ENCODE peak calls at places on chromosomes 16 and 17, in ten cellular contexts. One of them, this sample, is unnamed.
A peak's percentile ranks its signal among the peaks of the same experiment; 100 is the strongest.

GRCh38 chr16:31090540-31090939 is 1.8 kb upstream of the PRSS53 start:
- DNase-seq in caudate nucleus: no peak
- DNase-seq in mammary epithelial cell: no peak
- DNase-seq in AG04450: no peak
- DNase-seq in CD4-positive, alpha-beta memory T cell: no peak
- DNase-seq in iPS DF 6.9: no peak
- DNase-seq in ascending aorta: no peak
- DNase-seq in Panc1: no peak
- DNase-seq in RWPE1: no peak
- DNase-seq in upper lobe of right lung: no peak
- DNase-seq in this sample: no peak

GRCh38 chr16:57106767-57107166 is 14.4 kb downstream of the CPNE2 start:
- DNase-seq in ascending aorta: no peak
- DNase-seq in mammary epithelial cell: no peak
- DNase-seq in Panc1: no peak
- DNase-seq in caudate nucleus: no peak
- DNase-seq in upper lobe of right lung: no peak
- DNase-seq in AG04450: no peak
- DNase-seq in iPS DF 6.9: no peak
- DNase-seq in CD4-positive, alpha-beta memory T cell: no peak
- DNase-seq in RWPE1: no peak
- DNase-seq in this sample: no peak

GRCh38 chr17:21549107-21549687 is 143.1 kb upstream of the KCNJ18 start:
- DNase-seq in Panc1: no peak
- DNase-seq in CD4-positive, alpha-beta memory T cell: no peak
- DNase-seq in caudate nucleus: no peak
- DNase-seq in RWPE1: no peak
- DNase-seq in mammary epithelial cell: peak; percentile 61
- DNase-seq in AG04450: no peak
- DNase-seq in iPS DF 6.9: no peak
- DNase-seq in ascending aorta: no peak
- DNase-seq in upper lobe of right lung: no peak
- DNase-seq in this sample: no peak

GRCh38 chr17:38590988-38591758 is 14.6 kb downstream of the SRCIN1 start:
- DNase-seq in upper lobe of right lung: peak; percentile 75
- DNase-seq in iPS DF 6.9: no peak
- DNase-seq in Panc1: no peak
- DNase-seq in caudate nucleus: no peak
- DNase-seq in CD4-positive, alpha-beta memory T cell: no peak
- DNase-seq in mammary epithelial cell: peak; percentile 39
- DNase-seq in AG04450: no peak
- DNase-seq in RWPE1: no peak
- DNase-seq in ascending aorta: no peak
- DNase-seq in this sample: no peak

GRCh38 chr17:75241143-75241430 is 20.3 kb downstream of the GGA3 start:
- DNase-seq in iPS DF 6.9: no peak
- DNase-seq in caudate nucleus: no peak
- DNase-seq in CD4-positive, alpha-beta memory T cell: no peak
- DNase-seq in RWPE1: no peak
- DNase-seq in mammary epithelial cell: no peak
- DNase-seq in AG04450: no peak
- DNase-seq in ascending aorta: no peak
- DNase-seq in upper lobe of right lung: no peak
- DNase-seq in Panc1: no peak
- DNase-seq in this sample: no peak

GRCh38 chr17:82065638-82066303 is at the start of gene DUS1L:
- DNase-seq in ascending aorta: peak; percentile 77
- DNase-seq in upper lobe of right lung: peak; percentile 87
- DNase-seq in mammary epithelial cell: peak; percentile 45
- DNase-seq in caudate nucleus: no peak
- DNase-seq in Panc1: no peak
- DNase-seq in RWPE1: peak; percentile 69
- DNase-seq in CD4-positive, alpha-beta memory T cell: peak; percentile 70
- DNase-seq in iPS DF 6.9: no peak
- DNase-seq in AG04450: no peak
- DNase-seq in this sample: no peak

GRCh38 chr17:1366234-1366633 is 33.8 kb downstream of the YWHAE start:
- DNase-seq in CD4-positive, alpha-beta memory T cell: no peak
- DNase-seq in iPS DF 6.9: no peak
- DNase-seq in RWPE1: no peak
- DNase-seq in mammary epithelial cell: no peak
- DNase-seq in caudate nucleus: no peak
- DNase-seq in Panc1: no peak
- DNase-seq in ascending aorta: no peak
- DNase-seq in upper lobe of right lung: no peak
- DNase-seq in AG04450: no peak
- DNase-seq in this sample: no peak

GRCh38 chr17:57294629-57295501 is 38.5 kb downstream of the MSI2 start:
- DNase-seq in ascending aorta: no peak
- DNase-seq in iPS DF 6.9: no peak
- DNase-seq in mammary epithelial cell: peak; percentile 16
- DNase-seq in Panc1: no peak
- DNase-seq in AG04450: no peak
- DNase-seq in RWPE1: no peak
- DNase-seq in CD4-positive, alpha-beta memory T cell: no peak
- DNase-seq in upper lobe of right lung: no peak
- DNase-seq in caudate nucleus: no peak
- DNase-seq in this sample: no peak

GRCh38 chr16:68247400-68247799 is 2.2 kb downstream of the PLA2G15 start:
- DNase-seq in iPS DF 6.9: no peak
- DNase-seq in RWPE1: no peak
- DNase-seq in Panc1: no peak
- DNase-seq in AG04450: no peak
- DNase-seq in caudate nucleus: no peak
- DNase-seq in ascending aorta: no peak
- DNase-seq in mammary epithelial cell: no peak
- DNase-seq in upper lobe of right lung: no peak
- DNase-seq in CD4-positive, alpha-beta memory T cell: no peak
- DNase-seq in this sample: no peak

GRCh38 chr17:15782809-15783208 is 50.7 kb downstream of the TBC1D26 start:
- DNase-seq in mammary epithelial cell: no peak
- DNase-seq in Panc1: no peak
- DNase-seq in CD4-positive, alpha-beta memory T cell: no peak
- DNase-seq in caudate nucleus: no peak
- DNase-seq in RWPE1: no peak
- DNase-seq in upper lobe of right lung: peak; percentile 84
- DNase-seq in ascending aorta: no peak
- DNase-seq in AG04450: no peak
- DNase-seq in iPS DF 6.9: no peak
- DNase-seq in this sample: no peak

GRCh38 chr16:1788708-1789100 is 4.8 kb downstream of the IGFALS start:
- DNase-seq in upper lobe of right lung: peak; percentile 57
- DNase-seq in AG04450: no peak
- DNase-seq in RWPE1: no peak
- DNase-seq in ascending aorta: peak; percentile 60
- DNase-seq in caudate nucleus: no peak
- DNase-seq in Panc1: no peak
- DNase-seq in CD4-positive, alpha-beta memory T cell: no peak
- DNase-seq in mammary epithelial cell: no peak
- DNase-seq in iPS DF 6.9: no peak
- DNase-seq in this sample: no peak

GRCh38 chr17:31778538-31778937 is 80.5 kb downstream of the COPRS start:
- DNase-seq in upper lobe of right lung: no peak
- DNase-seq in iPS DF 6.9: no peak
- DNase-seq in AG04450: no peak
- DNase-seq in CD4-positive, alpha-beta memory T cell: no peak
- DNase-seq in caudate nucleus: no peak
- DNase-seq in mammary epithelial cell: no peak
- DNase-seq in ascending aorta: no peak
- DNase-seq in Panc1: no peak
- DNase-seq in RWPE1: no peak
- DNase-seq in this sample: no peak

GRCh38 chr16:54026456-54026855 is 260.1 kb downstream of the IRX3 start:
- DNase-seq in upper lobe of right lung: no peak
- DNase-seq in RWPE1: no peak
- DNase-seq in Panc1: no peak
- DNase-seq in ascending aorta: no peak
- DNase-seq in mammary epithelial cell: no peak
- DNase-seq in iPS DF 6.9: no peak
- DNase-seq in AG04450: no peak
- DNase-seq in caudate nucleus: no peak
- DNase-seq in CD4-positive, alpha-beta memory T cell: no peak
- DNase-seq in this sample: no peak

GRCh38 chr16:6967796-6968195 is 364.8 kb upstream of the RBFOX1 start:
- DNase-seq in ascending aorta: no peak
- DNase-seq in RWPE1: no peak
- DNase-seq in caudate nucleus: no peak
- DNase-seq in CD4-positive, alpha-beta memory T cell: no peak
- DNase-seq in AG04450: no peak
- DNase-seq in mammary epithelial cell: no peak
- DNase-seq in upper lobe of right lung: no peak
- DNase-seq in Panc1: no peak
- DNase-seq in iPS DF 6.9: no peak
- DNase-seq in this sample: no peak

GRCh38 chr17:77644981-77645380 is 313.5 kb upstream of the TNRC6C start:
- DNase-seq in Panc1: no peak
- DNase-seq in RWPE1: no peak
- DNase-seq in upper lobe of right lung: peak; percentile 53
- DNase-seq in ascending aorta: peak; percentile 38
- DNase-seq in CD4-positive, alpha-beta memory T cell: peak; percentile 54
- DNase-seq in mammary epithelial cell: no peak
- DNase-seq in AG04450: no peak
- DNase-seq in iPS DF 6.9: no peak
- DNase-seq in caudate nucleus: no peak
- DNase-seq in this sample: no peak

GRCh38 chr17:36755586-36755985 is 154.2 kb downstream of the MRM1 start:
- DNase-seq in iPS DF 6.9: no peak
- DNase-seq in RWPE1: no peak
- DNase-seq in AG04450: no peak
- DNase-seq in mammary epithelial cell: peak; percentile 18
- DNase-seq in Panc1: no peak
- DNase-seq in CD4-positive, alpha-beta memory T cell: peak; percentile 34
- DNase-seq in ascending aorta: no peak
- DNase-seq in caudate nucleus: no peak
- DNase-seq in upper lobe of right lung: no peak
- DNase-seq in this sample: no peak

DNA sequence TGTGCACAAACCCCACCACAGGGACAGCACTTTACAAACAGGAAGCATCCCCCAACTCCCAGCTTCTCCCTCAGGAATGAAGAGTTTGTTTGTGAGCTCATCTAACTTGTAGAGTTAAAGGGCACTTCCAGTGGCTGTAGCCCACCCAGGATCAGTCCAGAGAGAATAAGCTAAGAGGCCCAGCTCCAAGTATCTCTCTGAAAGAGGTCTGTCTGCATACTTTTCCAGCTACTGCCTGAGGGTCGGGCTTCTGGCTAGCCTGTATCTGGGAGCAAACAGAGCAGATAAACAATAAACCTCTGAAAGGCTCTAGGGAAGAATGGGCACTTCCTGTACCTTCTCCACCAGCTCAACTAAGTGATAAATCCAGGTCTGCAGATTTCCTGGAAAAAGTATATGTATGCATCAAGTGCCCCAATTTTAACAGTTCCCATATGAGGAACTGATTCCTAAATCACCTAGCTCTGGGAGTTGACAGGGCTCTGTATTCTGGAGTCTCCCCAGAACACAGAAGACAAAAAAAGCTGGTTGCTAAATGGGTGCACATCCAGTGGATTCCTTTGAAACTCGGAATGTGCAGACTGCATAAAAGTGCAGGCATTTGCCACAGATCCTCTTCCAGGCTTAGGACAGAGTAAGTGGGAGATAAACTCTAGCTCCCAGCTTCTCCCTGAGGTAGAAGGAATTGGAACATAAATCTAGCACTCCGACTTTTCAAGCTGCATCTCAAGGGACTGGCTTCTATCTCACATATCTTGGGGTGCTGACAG is 37.1 kb upstream of the MYLK3 start:
- DNase-seq in RWPE1: no peak
- DNase-seq in iPS DF 6.9: no peak
- DNase-seq in AG04450: no peak
- DNase-seq in Panc1: no peak
- DNase-seq in caudate nucleus: no peak
- DNase-seq in mammary epithelial cell: no peak
- DNase-seq in upper lobe of right lung: no peak
- DNase-seq in CD4-positive, alpha-beta memory T cell: no peak
- DNase-seq in ascending aorta: no peak
- DNase-seq in this sample: no peak
- H3K27ac ChIP-seq in RWPE1: no peak overlapping the region
- H3K27ac ChIP-seq in iPS DF 6.9: no peak overlapping the region
- H3K27ac ChIP-seq in AG04450: no peak overlapping the region
- H3K27ac ChIP-seq in Panc1: no peak overlapping the region
- H3K27ac ChIP-seq in caudate nucleus: no peak overlapping the region
- H3K27ac ChIP-seq in mammary epithelial cell: no peak overlapping the region
- H3K27ac ChIP-seq in upper lobe of right lung: no peak overlapping the region
- H3K27ac ChIP-seq in CD4-positive, alpha-beta memory T cell: no peak overlapping the region
- H3K27ac ChIP-seq in ascending aorta: no peak overlapping the region
- H3K27ac ChIP-seq in this sample: no peak overlapping the region

GRCh38 chr16:5385115-5385514 is 287.5 kb upstream of the EEF2KMT start:
- DNase-seq in AG04450: no peak
- DNase-seq in Panc1: no peak
- DNase-seq in iPS DF 6.9: no peak
- DNase-seq in ascending aorta: no peak
- DNase-seq in upper lobe of right lung: no peak
- DNase-seq in CD4-positive, alpha-beta memory T cell: no peak
- DNase-seq in caudate nucleus: no peak
- DNase-seq in mammary epithelial cell: no peak
- DNase-seq in RWPE1: no peak
- DNase-seq in this sample: no peak
- H3K27ac ChIP-seq in AG04450: no peak overlapping the region
- H3K27ac ChIP-seq in Panc1: no peak overlapping the region
- H3K27ac ChIP-seq in iPS DF 6.9: no peak overlapping the region
- H3K27ac ChIP-seq in ascending aorta: no peak overlapping the region
- H3K27ac ChIP-seq in upper lobe of right lung: no peak overlapping the region
- H3K27ac ChIP-seq in CD4-positive, alpha-beta memory T cell: no peak overlapping the region
- H3K27ac ChIP-seq in caudate nucleus: no peak overlapping the region
- H3K27ac ChIP-seq in mammary epithelial cell: no peak overlapping the region
- H3K27ac ChIP-seq in RWPE1: no peak overlapping the region
- H3K27ac ChIP-seq in this sample: no peak overlapping the region

DNA sequence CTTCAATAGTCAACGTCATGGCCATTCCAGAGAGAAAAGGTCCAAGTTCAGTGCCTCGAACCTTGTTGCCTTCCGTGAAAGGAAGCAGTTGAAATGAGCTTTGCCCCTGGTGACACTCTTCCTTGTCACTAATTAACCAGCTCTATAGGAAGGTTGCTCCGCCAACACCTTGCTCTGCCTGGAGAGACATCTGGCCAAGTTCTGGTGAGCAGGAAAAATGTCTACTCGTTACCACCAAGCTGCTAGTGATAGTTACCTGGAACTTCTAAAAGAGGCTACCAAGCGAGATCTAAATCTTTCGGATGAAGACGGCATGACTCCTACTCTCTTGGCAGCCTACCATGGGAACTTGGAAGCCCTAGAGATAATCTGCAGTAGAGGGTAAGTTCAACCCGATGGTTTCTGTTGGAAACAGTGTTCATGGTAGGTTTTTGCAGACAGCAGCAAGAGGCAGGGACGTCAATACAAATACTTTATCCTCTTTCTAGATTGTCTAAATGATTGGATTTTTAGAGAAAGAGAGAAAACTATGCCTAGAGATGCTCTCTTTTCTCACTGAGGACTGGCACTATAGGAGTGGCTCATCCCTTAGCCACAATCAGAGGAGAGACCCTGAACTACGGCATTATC is at the start of gene ANKS4B:
- DNase-seq in AG04450: no peak
- DNase-seq in CD4-positive, alpha-beta memory T cell: no peak
- DNase-seq in mammary epithelial cell: no peak
- DNase-seq in Panc1: no peak
- DNase-seq in caudate nucleus: no peak
- DNase-seq in iPS DF 6.9: no peak
- DNase-seq in RWPE1: no peak
- DNase-seq in ascending aorta: no peak
- DNase-seq in upper lobe of right lung: no peak
- DNase-seq in this sample: no peak
- H3K27ac ChIP-seq in AG04450: no peak within 1 kb of the TSS
- H3K27ac ChIP-seq in CD4-positive, alpha-beta memory T cell: no peak within 1 kb of the TSS
- H3K27ac ChIP-seq in mammary epithelial cell: no peak within 1 kb of the TSS
- H3K27ac ChIP-seq in Panc1: no peak within 1 kb of the TSS
- H3K27ac ChIP-seq in caudate nucleus: no peak within 1 kb of the TSS
- H3K27ac ChIP-seq in iPS DF 6.9: no peak within 1 kb of the TSS
- H3K27ac ChIP-seq in RWPE1: no peak within 1 kb of the TSS
- H3K27ac ChIP-seq in ascending aorta: no peak within 1 kb of the TSS
- H3K27ac ChIP-seq in upper lobe of right lung: no peak within 1 kb of the TSS
- H3K27ac ChIP-seq in this sample: no peak within 1 kb of the TSS

GRCh38 chr16:675884-676564 is 553 bp downstream of the RHBDL1 start:
- DNase-seq in CD4-positive, alpha-beta memory T cell: no peak
- DNase-seq in mammary epithelial cell: no peak
- DNase-seq in upper lobe of right lung: no peak
- DNase-seq in iPS DF 6.9: no peak
- DNase-seq in caudate nucleus: no peak
- DNase-seq in Panc1: no peak
- DNase-seq in RWPE1: no peak
- DNase-seq in ascending aorta: no peak
- DNase-seq in AG04450: no peak
- DNase-seq in this sample: no peak
- H3K27ac ChIP-seq in CD4-positive, alpha-beta memory T cell: no peak overlapping the region
- H3K27ac ChIP-seq in mammary epithelial cell: no peak overlapping the region
- H3K27ac ChIP-seq in upper lobe of right lung: no peak overlapping the region
- H3K27ac ChIP-seq in iPS DF 6.9: no peak overlapping the region
- H3K27ac ChIP-seq in caudate nucleus: no peak overlapping the region
- H3K27ac ChIP-seq in Panc1: no peak overlapping the region
- H3K27ac ChIP-seq in RWPE1: peak overlapping the region; percentile 94
- H3K27ac ChIP-seq in ascending aorta: no peak overlapping the region
- H3K27ac ChIP-seq in AG04450: no peak overlapping the region
- H3K27ac ChIP-seq in this sample: peak overlapping the region; percentile 58